ENCODE peak calls at places on chromosomes 2 and 18, in six cellular contexts. G, T, A, J, F and N are unnamed samples.

GRCh38 chr18:77461062-77461693 is 211.5 kb downstream of the GALR1 start:
- DNase-seq in A (no peak), G (no peak), J (no peak), T (no peak), F (no peak), N (no peak)

GRCh38 chr2:144136297-144136696 is 383.6 kb downstream of the ZEB2 start:
- DNase-seq in F (no peak), J (no peak), T (no peak), A (no peak), G (no peak), N (no peak)

GRCh38 chr18:76380791-76381405 is 114.1 kb downstream of the ZNF516 start:
- DNase-seq in J (peak), F (no peak), A (no peak), T (no peak), G (peak), N (no peak)

GRCh38 chr2:197078535-197078934 is 152.0 kb upstream of the PGAP1 start:
- DNase-seq in J (no peak), F (no peak), G (no peak), A (no peak), T (no peak), N (no peak)

GRCh38 chr2:216108310-216108966 is 710 bp upstream of the XRCC5 start:
- DNase-seq in J (no peak), F (no peak), A (no peak), G (no peak), T (no peak), N (no peak)

GRCh38 chr2:58939388-58939787 is 698.3 kb upstream of the FANCL start:
- DNase-seq in G (peak), T (no peak), F (no peak), A (peak), J (peak), N (no peak)

GRCh38 chr18:48052291-48052840 is 121.9 kb upstream of the SMAD2 start:
- DNase-seq in J (no peak), G (no peak), F (no peak), T (no peak), A (no peak), N (no peak)

GRCh38 chr2:197141669-197142068 is 168.9 kb downstream of the ANKRD44 start:
- DNase-seq in A (no peak), G (no peak), T (no peak), F (no peak), J (no peak), N (no peak)

GRCh38 chr2:108971661-108972566 is 17.1 kb downstream of the EDAR start:
- DNase-seq in J (no peak), G (peak), T (no peak), F (peak), A (peak), N (no peak)

GRCh38 chr2:199458017-199458805 is 472 bp upstream of the SATB2 start:
- DNase-seq in G (peak), J (peak), F (no peak), T (no peak), A (peak), N (no peak)

GRCh38 chr18:21742323-21742687 is 1.7 kb downstream of the MIB1 start:
- DNase-seq in F (no peak), A (peak), G (peak), T (no peak), J (peak), N (no peak)

GRCh38 chr2:26412091-26412673 is 10.5 kb downstream of the DRC1 start:
- DNase-seq in G (peak), A (no peak), J (peak), T (no peak), F (peak), N (no peak)

GRCh38 chr2:235556086-235556485 is 62.2 kb downstream of the AGAP1 start:
- DNase-seq in T (no peak), G (no peak), J (no peak), F (no peak), A (no peak), N (peak)

GRCh38 chr18:51195602-51196115 is 1.8 kb downstream of the MEX3C start:
- DNase-seq in J (peak), G (peak), A (peak), T (no peak), F (peak), N (peak)

GRCh38 chr18:75783816-75784215 is 356.3 kb upstream of the SMIM21 start:
- DNase-seq in J (no peak), T (no peak), F (no peak), G (no peak), A (no peak), N (no peak)

GRCh38 chr2:69090008-69090407 is 77.0 kb downstream of the ANTXR1 start:
- DNase-seq in T (no peak), A (no peak), F (no peak), G (no peak), J (no peak), N (no peak)

GRCh38 chr18:57836557-57836956 is 33.4 kb upstream of the ATP8B1 start:
- DNase-seq in J (no peak), F (no peak), T (peak), A (no peak), G (no peak), N (no peak)

GRCh38 chr2:224835405-224835804 is 119.2 kb upstream of the CCDC195 start:
- DNase-seq in F (no peak), J (no peak), A (no peak), T (no peak), G (no peak), N (no peak)

GRCh38 chr18:40883271-40883670 is 1071.8 kb upstream of the PIK3C3 start:
- DNase-seq in F (no peak), J (peak), G (no peak), T (no peak), A (peak), N (no peak)

GRCh38 chr2:11712866-11713265 is 33.6 kb upstream of the LPIN1 start:
- DNase-seq in G (no peak), A (no peak), F (no peak), T (no peak), J (no peak), N (no peak)

GRCh38 chr2:197205590-197206215 is 104.9 kb downstream of the ANKRD44 start:
- DNase-seq in A (no peak), G (no peak), F (no peak), T (no peak), J (no peak), N (no peak)

GRCh38 chr2:120786559-120786960 is 50.9 kb downstream of the GLI2 start:
- DNase-seq in A (no peak), J (no peak), T (no peak), G (no peak), F (no peak), N (no peak)

GRCh38 chr2:236646871-236647270 is 77.2 kb downstream of the ACKR3 start:
- DNase-seq in G (no peak), A (no peak), T (no peak), F (no peak), J (no peak), N (no peak)

GRCh38 chr2:9336534-9337354 is 86.6 kb downstream of the ITGB1BP1 start:
- DNase-seq in G (peak), A (peak), T (no peak), J (peak), F (peak), N (no peak)

DNA sequence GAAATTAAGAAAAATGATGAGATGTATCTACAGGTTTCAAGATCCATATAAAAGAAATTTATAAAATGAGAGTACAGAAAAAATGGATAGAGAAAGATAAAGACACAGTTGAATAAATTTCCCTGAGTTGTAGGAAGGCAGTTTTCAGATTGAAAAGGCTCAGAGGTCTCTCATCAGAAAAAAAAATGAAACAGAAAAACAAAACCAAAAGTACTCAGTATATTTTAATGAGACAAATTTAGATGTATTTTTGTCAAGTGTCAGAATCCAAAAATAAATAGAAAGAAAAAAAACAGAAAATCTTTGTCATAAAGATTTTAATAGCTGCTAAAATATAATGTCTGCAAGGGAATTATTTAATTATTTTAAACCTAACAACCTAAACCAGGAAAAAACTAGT is 520.5 kb downstream of the KCNJ3 start:
- DNase-seq in A (no peak), J (no peak), F (no peak), T (no peak), G (no peak), N (no peak)
- H3K4me3 ChIP-seq in A (no peak), J (no peak), F (no peak), T (no peak), G (no peak), N (no peak)

DNA sequence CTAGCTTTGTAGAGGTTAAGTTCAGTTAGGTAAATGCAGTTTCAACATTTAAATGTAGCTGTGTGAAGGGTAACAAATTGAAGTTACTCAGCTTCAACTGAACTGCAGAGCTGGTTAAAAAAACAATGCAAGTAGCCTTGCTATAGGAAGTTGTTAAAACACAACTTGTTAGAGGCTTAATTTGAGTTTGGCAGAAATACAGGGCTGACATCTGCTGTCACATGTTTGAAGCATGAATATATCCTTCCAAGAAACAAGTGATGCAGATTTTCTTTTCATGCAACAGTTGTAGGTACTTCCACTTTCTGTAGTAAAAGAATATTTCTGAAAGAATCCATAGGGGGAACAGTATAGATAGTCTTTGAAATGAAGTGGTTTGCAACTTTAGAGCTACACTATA is 208.7 kb upstream of the RASGRP3 start:
- DNase-seq in T (no peak), G (peak), A (peak), J (peak), F (peak), N (no peak)
- TF ChIP-seq CTCF in T (no peak), G (no peak), A (no peak), J (no peak), F (no peak), N (no peak)

GRCh38 chr18:6413554-6414117 is 1.1 kb downstream of the L3MBTL4 start:
- DNase-seq in T (no peak), J (no peak), A (no peak), G (no peak), F (no peak), N (no peak)

GRCh38 chr18:6414723-6415362 is at the start of gene L3MBTL4:
- DNase-seq in G (no peak), A (no peak), T (no peak), J (no peak), F (no peak), N (peak)

GRCh38 chr18:6411367-6411766 is 3.3 kb downstream of the L3MBTL4 start:
- DNase-seq in F (no peak), T (no peak), G (no peak), J (no peak), A (no peak), N (no peak)

GRCh38 chr18:6414118-6414722 is 491 bp downstream of the L3MBTL4 start:
- DNase-seq in T (peak), F (no peak), J (peak), G (no peak), A (no peak), N (peak)

GRCh38 chr18:6412933-6413472 is 1.7 kb downstream of the L3MBTL4 start:
- DNase-seq in J (no peak), F (no peak), G (no peak), T (no peak), A (no peak), N (no peak)
- H3K4me3 ChIP-seq in J (no peak), F (no peak), G (no peak), T (peak), A (no peak), N (no peak)

GRCh38 chr2:167450364-167450763 is 562.1 kb downstream of the XIRP2 start:
- DNase-seq in T (no peak), G (no peak), J (no peak), F (no peak), A (no peak), N (no peak)

GRCh38 chr2:167454036-167454435 is 565.8 kb downstream of the XIRP2 start:
- DNase-seq in J (no peak), F (no peak), A (no peak), G (no peak), T (no peak), N (no peak)

DNA sequence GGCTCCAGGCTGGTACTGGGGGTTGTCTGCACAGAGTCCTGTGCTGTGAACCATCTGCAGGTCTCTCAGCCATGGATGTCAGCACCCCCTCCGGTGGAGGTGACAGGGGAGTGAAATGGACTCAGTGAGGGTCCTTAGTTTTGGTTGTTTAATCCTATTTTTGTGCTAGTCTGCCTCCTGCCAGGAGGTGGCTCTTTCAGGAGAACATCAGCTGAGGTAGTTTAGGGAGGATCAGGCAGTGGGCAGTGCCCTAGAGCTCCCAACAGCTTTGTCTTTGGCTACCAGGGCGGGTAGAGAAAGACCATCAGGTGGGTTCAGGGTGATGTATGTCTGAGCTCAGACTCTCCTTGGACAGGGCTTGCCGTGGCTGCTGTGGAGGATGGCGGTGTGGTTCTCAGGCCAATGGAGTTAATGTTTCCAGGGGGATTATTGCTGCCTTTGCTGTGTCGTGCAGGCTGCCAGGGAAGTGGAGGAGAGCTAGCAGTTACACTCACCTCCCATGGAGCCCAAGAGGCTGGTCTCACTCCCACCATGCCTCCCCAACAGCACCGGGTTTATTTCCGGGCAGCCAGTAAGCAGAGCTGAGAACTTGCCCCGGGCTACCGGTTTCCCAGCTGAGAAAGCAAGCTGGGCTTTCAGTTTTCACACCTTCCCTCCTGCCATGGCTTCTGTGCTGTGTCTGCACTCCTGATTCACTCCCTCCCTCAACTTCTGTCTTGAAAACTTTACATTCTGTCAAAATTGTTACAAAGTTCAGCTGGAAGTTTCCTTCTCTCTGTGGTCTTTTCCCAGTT is 563.4 kb downstream of the XIRP2 start:
- DNase-seq in A (no peak), G (no peak), F (no peak), J (no peak), T (no peak), N (no peak)
- TF ChIP-seq CTCF in A (no peak), G (no peak), F (no peak), J (no peak), T (no peak), N (no peak)

DNA sequence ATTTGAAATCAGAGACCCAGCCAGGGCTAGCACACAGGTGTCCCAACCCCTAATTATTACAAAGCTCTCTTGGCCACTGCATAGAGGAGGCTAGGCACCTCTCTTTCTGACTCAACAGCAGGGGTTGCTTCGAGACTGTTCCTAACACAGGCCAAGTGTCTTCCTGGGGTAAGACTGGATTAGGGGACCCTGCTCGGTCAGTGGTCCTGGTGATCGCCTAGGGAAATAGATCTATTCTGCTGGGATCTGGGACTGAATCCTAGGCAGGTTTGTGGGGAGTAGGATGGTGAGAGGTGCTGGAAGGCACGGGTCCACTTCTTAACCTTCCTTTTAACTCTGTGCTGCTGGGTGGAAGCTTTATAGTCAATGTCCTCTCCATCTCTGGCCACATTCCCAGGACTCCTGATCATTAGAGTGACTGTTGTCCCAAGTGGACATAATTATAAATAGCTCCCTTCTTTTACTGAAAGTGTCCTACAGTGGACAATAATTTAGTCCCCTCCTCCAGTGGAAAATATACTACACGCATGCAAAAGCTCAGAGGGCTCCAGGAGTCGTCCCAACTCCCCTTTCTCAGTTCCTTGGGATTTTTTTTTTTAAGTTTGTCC is 1.4 kb upstream of the TRIB2 start:
- DNase-seq in F (no peak), J (no peak), A (no peak), T (no peak), G (no peak), N (peak)
- H3K4me3 ChIP-seq in F (peak), J (peak), A (peak), T (peak), G (no peak), N (no peak)

GRCh38 chr2:207484444-207485391 is 45.0 kb upstream of the CREB1 start:
- DNase-seq in F (peak), J (no peak), T (no peak), A (peak), G (no peak), N (no peak)

GRCh38 chr2:207490441-207490840 is 39.3 kb upstream of the CREB1 start:
- DNase-seq in A (no peak), G (no peak), F (no peak), T (no peak), J (peak), N (no peak)

GRCh38 chr2:207489251-207489650 is 40.5 kb upstream of the CREB1 start:
- DNase-seq in T (no peak), F (no peak), J (no peak), A (no peak), G (no peak), N (no peak)

GRCh38 chr2:207491086-207491485 is 38.7 kb upstream of the CREB1 start:
- DNase-seq in J (peak), G (no peak), T (no peak), F (no peak), A (no peak), N (no peak)

DNA sequence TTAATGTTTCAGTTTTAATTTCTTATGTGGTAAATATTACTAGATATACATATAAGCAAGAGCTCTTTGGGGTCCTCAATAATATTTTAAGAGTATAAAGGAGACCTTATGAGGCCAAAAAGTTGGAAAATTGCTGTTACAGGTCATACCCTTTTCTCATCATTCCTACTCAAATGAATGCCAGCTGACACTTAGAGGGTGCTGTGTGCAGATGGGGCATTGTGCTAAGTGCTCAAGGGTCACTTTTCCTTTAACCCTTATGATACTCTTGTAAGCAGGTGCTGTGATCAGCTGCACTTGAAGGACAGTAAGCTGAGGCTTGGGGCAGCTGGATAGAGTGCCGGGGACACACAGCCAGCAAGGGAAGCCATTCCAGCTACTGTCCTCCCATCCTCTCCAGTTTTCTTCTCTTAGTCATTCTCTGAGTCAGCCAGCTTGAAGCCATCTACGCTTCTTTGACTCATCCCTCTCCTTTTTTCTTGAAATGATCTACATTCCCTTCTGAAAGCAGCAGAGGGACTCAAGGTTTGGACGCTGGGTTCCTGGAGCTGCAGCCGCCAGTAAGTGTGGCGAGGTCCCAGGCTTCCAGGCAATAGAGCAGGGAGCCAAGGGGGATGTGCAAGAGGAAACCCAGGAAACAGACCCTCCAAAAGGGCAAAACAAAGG is 42.0 kb upstream of the CREB1 start:
- DNase-seq in G (peak), A (peak), F (peak), J (peak), T (no peak), N (no peak)
- TF ChIP-seq CTCF in G (peak), A (peak), F (peak), J (peak), T (no peak), N (no peak)

GRCh38 chr2:5694016-5694690 is 2.0 kb downstream of the SOX11 start:
- DNase-seq in A (peak), J (no peak), G (no peak), T (no peak), F (no peak), N (no peak)

GRCh38 chr2:5692561-5693287 is 540 bp downstream of the SOX11 start:
- DNase-seq in A (peak), J (no peak), F (no peak), G (no peak), T (no peak), N (no peak)

GRCh38 chr2:5695641-5696350 is 3.6 kb downstream of the SOX11 start:
- DNase-seq in F (no peak), A (peak), G (no peak), T (no peak), J (no peak), N (peak)

GRCh38 chr2:5691659-5692529 is at the start of gene SOX11:
- DNase-seq in T (peak), F (no peak), G (no peak), J (peak), A (peak), N (no peak)

GRCh38 chr2:5693288-5694015 is 1.3 kb downstream of the SOX11 start:
- DNase-seq in J (no peak), F (no peak), A (peak), T (no peak), G (no peak), N (no peak)
- H3K4me3 ChIP-seq in J (no peak), F (no peak), A (peak), T (peak), G (no peak), N (no peak)

DNA sequence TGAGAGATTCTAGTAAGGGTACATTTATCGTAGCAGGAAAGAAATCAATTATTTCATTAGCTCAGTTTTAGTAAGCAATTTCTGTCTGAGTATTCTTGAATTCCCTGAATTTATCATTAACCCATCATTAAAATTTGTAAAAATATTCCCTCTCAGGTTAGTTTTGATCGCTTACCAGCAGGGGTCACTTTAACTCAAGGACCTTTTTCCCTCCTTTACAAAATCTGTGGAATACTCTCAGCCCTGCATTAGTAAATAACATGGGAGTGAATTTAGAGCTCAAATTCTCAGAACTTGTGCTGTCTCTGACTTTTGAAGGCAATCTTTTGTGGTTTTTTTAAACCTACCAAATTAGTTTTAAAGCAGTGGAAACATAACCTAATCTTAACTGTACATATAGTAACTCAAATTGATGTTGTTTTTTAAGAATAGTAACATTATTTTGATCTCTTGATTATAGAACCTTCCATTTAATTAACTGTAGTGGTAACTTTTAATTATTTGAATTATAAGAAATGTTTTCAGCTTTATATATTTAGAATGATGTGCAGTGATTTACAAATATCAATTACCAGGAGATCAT is 97.2 kb downstream of the AGPS start:
- DNase-seq in A (peak), J (peak), G (peak), T (no peak), F (peak), N (no peak)
- TF ChIP-seq CTCF in A (peak), J (peak), G (peak), T (peak), F (peak), N (peak)